ENCODE peak calls at places on chromosomes 5 and 9, in five cellular contexts. R is COR-L47, S is NCI-H2081, K is anterior cingulate cortex, G is M059J. V is an unnamed sample.

GRCh38 chr5:177470759-177471536 is 2.5 kb downstream of the DBN1 start:
- DNase-seq in R (no peak), S (no peak), K (no peak), G (peak), V (no peak)

GRCh38 chr9:72477862-72478564 is 43.4 kb upstream of the TMC1 start:
- DNase-seq in R (no peak), S (no peak), K (no peak), G (peak), V (no peak)

GRCh38 chr5:68287976-68288755 is 72.6 kb downstream of the PIK3R1 start:
- DNase-seq in R (no peak), S (no peak), K (peak), G (peak), V (peak)

GRCh38 chr5:133882801-133883200 is 85.6 kb downstream of the C5orf15 start:
- DNase-seq in R (no peak), S (no peak), K (no peak), G (no peak), V (no peak)

GRCh38 chr5:133397986-133398645 is 214.2 kb downstream of the FSTL4 start:
- DNase-seq in R (no peak), S (no peak), K (no peak), G (no peak), V (no peak)

GRCh38 chr9:77097335-77097734 is 77.9 kb downstream of the FOXB2 start:
- DNase-seq in R (no peak), S (no peak), K (no peak), G (no peak), V (no peak)

GRCh38 chr9:84823426-84824271 is 154.1 kb downstream of the NTRK2 start:
- DNase-seq in R (no peak), S (no peak), K (no peak), G (no peak), V (no peak)

GRCh38 chr5:111223086-111223789 is 946 bp upstream of the CAMK4 start:
- DNase-seq in R (no peak), S (no peak), K (no peak), G (peak), V (no peak)

GRCh38 chr5:34686762-34687268 is 30.7 kb downstream of the RAI14 start:
- DNase-seq in R (no peak), S (no peak), K (peak), G (peak), V (no peak)

GRCh38 chr5:122008061-122008460 is 46.3 kb downstream of the SRFBP1 start:
- DNase-seq in R (no peak), S (no peak), K (no peak), G (no peak), V (no peak)

GRCh38 chr5:78509884-78510769 is 138.4 kb downstream of the LHFPL2 start:
- DNase-seq in R (peak), S (peak), K (peak), G (no peak), V (peak)

GRCh38 chr9:120928720-120929389 is 2.3 kb upstream of the TRAF1 start:
- DNase-seq in R (peak), S (peak), K (peak), G (peak), V (peak)

GRCh38 chr9:101463397-101463796 is 27.8 kb upstream of the ALDOB start:
- DNase-seq in R (no peak), S (no peak), K (no peak), G (peak), V (no peak)

GRCh38 chr9:106287108-106287631 is 575.8 kb upstream of the ZNF462 start:
- DNase-seq in R (no peak), S (no peak), K (no peak), G (peak), V (no peak)

GRCh38 chr5:58459276-58459859 is 518 bp downstream of the PLK2 start:
- DNase-seq in R (peak), S (no peak), K (no peak), G (peak), V (peak)

GRCh38 chr5:96083361-96083881 is 121.8 kb upstream of the ELL2 start:
- DNase-seq in R (no peak), S (no peak), K (no peak), G (peak), V (no peak)

GRCh38 chr5:1291611-1292080 is 3.2 kb downstream of the TERT start:
- DNase-seq in R (no peak), S (no peak), K (no peak), G (no peak), V (no peak)

GRCh38 chr5:113572716-113573115 is 59.2 kb downstream of the YTHDC2 start:
- DNase-seq in R (no peak), S (no peak), K (no peak), G (no peak), V (no peak)

GRCh38 chr9:35712762-35713400 is 19.1 kb downstream of the TLN1 start:
- DNase-seq in R (no peak), S (no peak), K (no peak), G (peak), V (no peak)

GRCh38 chr9:137080260-137081122 is 3.2 kb downstream of the UAP1L1 start:
- DNase-seq in R (no peak), S (no peak), K (no peak), G (no peak), V (no peak)

GRCh38 chr5:80170117-80170535 is 85.7 kb downstream of the SERINC5 start:
- DNase-seq in R (no peak), S (no peak), K (no peak), G (no peak), V (no peak)

GRCh38 chr9:91162784-91163440 is 198.8 kb downstream of the AUH start:
- DNase-seq in R (no peak), S (no peak), K (peak), G (peak), V (peak)

GRCh38 chr5:66958126-66958983 is 238.2 kb downstream of the CD180 start:
- DNase-seq in R (no peak), S (no peak), K (no peak), G (peak), V (no peak)

GRCh38 chr9:95552814-95553546 is 36.2 kb upstream of the PTCH1 start:
- DNase-seq in R (no peak), S (no peak), K (no peak), G (no peak), V (no peak)

GRCh38 chr5:159912033-159912800 is 4.1 kb upstream of the ADRA1B start:
- DNase-seq in R (no peak), S (no peak), K (no peak), G (peak), V (no peak)

V was measured in C1 segment of cervical spinal cord.